ENCODE peak calls at places on chromosomes 7 and 10, in eight cellular contexts. D is retina; S is LHCN-M2; C is stimulated activated CD8-positive, alpha-beta memory T cell treated with anti-CD3 and anti-CD28 coated beads, Interleukin-15, amount 100 ng/mL, for 48 hours; Y is NCI-H1092; X is HCT116; A is kidney glomerular epithelial cell; T is RWPE1. E is an unnamed sample.

GRCh38 chr7:32513205-32513604 is 17.9 kb downstream of the AVL9 start:
- DNase-seq in D (no peak), S (no peak), C (no peak), Y (no peak), X (no peak), A (no peak), T (no peak), E (no peak)

GRCh38 chr10:98078774-98079173 is 48.4 kb upstream of the CRTAC1 start:
- DNase-seq in D (no peak), S (no peak), C (no peak), Y (no peak), X (no peak), A (no peak), T (no peak), E (no peak)

GRCh38 chr7:49776994-49777393 is 3.6 kb downstream of the VWC2 start:
- DNase-seq in D (no peak), S (no peak), C (no peak), Y (no peak), X (no peak), A (no peak), T (no peak), E (no peak)

GRCh38 chr7:98399903-98400537 is 870 bp downstream of the BAIAP2L1 start:
- DNase-seq in D (peak; percentile 47), S (no peak), C (no peak), Y (no peak), X (peak; percentile 48), A (no peak), T (no peak), E (no peak)

GRCh38 chr7:32501522-32501921 is 6.2 kb downstream of the AVL9 start:
- DNase-seq in D (no peak), S (peak; percentile 94), C (no peak), Y (no peak), X (peak; percentile 24), A (no peak), T (peak; percentile 65), E (no peak)

GRCh38 chr10:3217301-3217700 is 44.7 kb upstream of the PITRM1 start:
- DNase-seq in D (no peak), S (peak; percentile 63), C (no peak), Y (no peak), X (no peak), A (peak; percentile 50), T (no peak), E (no peak)

GRCh38 chr7:75575488-75576112 is 83.5 kb downstream of the SPDYE5 start:
- DNase-seq in D (peak; percentile 71), S (no peak), C (no peak), Y (no peak), X (no peak), A (no peak), T (no peak), E (no peak)

GRCh38 chr10:69810998-69811397 is 9.3 kb downstream of the COL13A1 start:
- DNase-seq in D (no peak), S (no peak), C (no peak), Y (no peak), X (no peak), A (no peak), T (no peak), E (no peak)

GRCh38 chr10:119393019-119393418 is 149.5 kb downstream of the RGS10 start:
- DNase-seq in D (no peak), S (no peak), C (no peak), Y (no peak), X (no peak), A (no peak), T (no peak), E (no peak)

GRCh38 chr10:97023401-97024180 is 162.2 kb downstream of the SLIT1 start:
- DNase-seq in D (no peak), S (no peak), C (no peak), Y (no peak), X (no peak), A (no peak), T (no peak), E (no peak)

GRCh38 chr10:53025172-53025651 is 252.6 kb upstream of the MBL2 start:
- DNase-seq in D (no peak), S (no peak), C (no peak), Y (no peak), X (no peak), A (peak; percentile 89), T (no peak), E (no peak)

GRCh38 chr7:108459922-108460551 is 3.8 kb upstream of the NRCAM start:
- DNase-seq in D (peak; percentile 46), S (peak; percentile 60), C (no peak), Y (peak; percentile 51), X (peak; percentile 4), A (peak; percentile 13), T (peak; percentile 32), E (peak; percentile 20)

GRCh38 chr10:125041856-125042506 is 100.1 kb downstream of the ZRANB1 start:
- DNase-seq in D (no peak), S (no peak), C (no peak), Y (no peak), X (no peak), A (no peak), T (no peak), E (no peak)

GRCh38 chr10:49394933-49395740 is 752 bp downstream of the DRGX start:
- DNase-seq in D (peak; percentile 72), S (no peak), C (no peak), Y (peak; percentile 20), X (no peak), A (no peak), T (no peak), E (no peak)

GRCh38 chr7:90412458-90413184 is 9.4 kb downstream of the CLDN12 start:
- DNase-seq in D (no peak), S (no peak), C (no peak), Y (no peak), X (peak; percentile 15), A (no peak), T (peak; percentile 8), E (peak; percentile 68)

GRCh38 chr10:60708666-60709065 is 69.6 kb upstream of the CDK1 start:
- DNase-seq in D (no peak), S (no peak), C (no peak), Y (no peak), X (no peak), A (no peak), T (no peak), E (no peak)

GRCh38 chr10:132693676-132694075 is 92.3 kb downstream of the NKX6-2 start:
- DNase-seq in D (no peak), S (no peak), C (no peak), Y (no peak), X (no peak), A (no peak), T (no peak), E (no peak)

GRCh38 chr10:43287056-43288007 is 20.5 kb upstream of the RASGEF1A start:
- DNase-seq in D (no peak), S (no peak), C (no peak), Y (no peak), X (peak; percentile 66), A (peak; percentile 37), T (peak; percentile 79), E (peak; percentile 8)

GRCh38 chr7:143884978-143885559 is 16.9 kb downstream of the TCAF1 start:
- DNase-seq in D (peak; percentile 92), S (no peak), C (peak; percentile 32), Y (peak; percentile 23), X (no peak), A (peak; percentile 73), T (peak; percentile 37), E (no peak)

GRCh38 chr7:115728518-115728917 is 302.0 kb downstream of the TFEC start:
- DNase-seq in D (peak; percentile 54), S (no peak), C (no peak), Y (peak; percentile 62), X (no peak), A (no peak), T (no peak), E (no peak)

GRCh38 chr10:118592675-118593330 is 2.6 kb downstream of the PRLHR start:
- DNase-seq in D (no peak), S (no peak), C (no peak), Y (peak; percentile 50), X (no peak), A (no peak), T (no peak), E (peak; percentile 91)

GRCh38 chr10:52083422-52083821 is 230.7 kb upstream of the DKK1 start:
- DNase-seq in D (no peak), S (no peak), C (no peak), Y (no peak), X (no peak), A (no peak), T (no peak), E (no peak)